ENCODE peak calls at places on chromosomes 7 and 10, in six cellular contexts. H is HL-60, W is AG09309, L is BJ, F is tibial nerve, M is mammary epithelial cell. X is an unnamed sample.
A peak's percentile ranks its signal among the peaks of the same experiment; 100 is the strongest.

GRCh38 chr7:35593896-35594295 is 101.0 kb downstream of the HERPUD2 start:
- DNase-seq in H (no peak), W (no peak), L (no peak), F (no peak), M (no peak), X (peak; percentile 4)

GRCh38 chr10:113518415-113518814 is 34.4 kb upstream of the HABP2 start:
- DNase-seq in H (no peak), W (no peak), L (no peak), F (no peak), M (no peak), X (no peak)

GRCh38 chr10:116278832-116279231 is 5.8 kb upstream of the GFRA1 start:
- DNase-seq in H (no peak), W (no peak), L (no peak), F (no peak), M (no peak), X (no peak)

GRCh38 chr7:88867158-88867557 is 71.6 kb upstream of the TEX47 start:
- DNase-seq in H (no peak), W (no peak), L (no peak), F (no peak), M (no peak), X (no peak)

GRCh38 chr7:44538093-44538797 is 2.9 kb downstream of the NPC1L1 start:
- DNase-seq in H (no peak), W (no peak), L (no peak), F (no peak), M (no peak), X (no peak)

GRCh38 chr7:90655566-90655965 is 59.4 kb downstream of the CDK14 start:
- DNase-seq in H (no peak), W (peak; percentile 70), L (peak; percentile 72), F (no peak), M (peak; percentile 80), X (peak; percentile 85)

GRCh38 chr7:2819161-2819953 is 24.8 kb downstream of the GNA12 start:
- DNase-seq in H (no peak), W (no peak), L (no peak), F (no peak), M (peak; percentile 71), X (no peak)

GRCh38 chr7:112076309-112076708 is 129.9 kb downstream of the DOCK4 start:
- DNase-seq in H (no peak), W (no peak), L (no peak), F (no peak), M (no peak), X (peak; percentile 51)

DNA sequence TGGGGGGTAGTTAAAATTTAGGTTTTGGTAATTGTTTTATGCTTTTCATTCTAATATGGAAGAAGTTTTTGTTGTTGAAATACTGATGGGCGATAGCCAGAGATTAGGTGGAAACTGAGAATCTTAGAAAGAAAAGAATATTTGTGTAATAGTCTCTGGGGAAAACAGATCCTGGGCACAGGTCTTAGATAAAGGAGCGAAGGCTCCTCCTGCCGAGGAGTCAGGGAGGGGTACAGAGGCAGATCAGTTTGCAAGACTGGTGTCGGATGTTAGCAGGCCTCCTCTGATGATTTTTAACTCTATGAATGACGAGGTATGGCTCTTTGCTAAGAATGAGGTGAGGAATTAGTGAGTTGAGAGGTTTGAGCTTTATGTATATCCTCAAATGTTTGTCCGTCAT is 339.7 kb downstream of the HGF start:
- DNase-seq in H (no peak), W (no peak), L (no peak), F (no peak), M (no peak), X (peak; percentile 59)
- TF ChIP-seq CTCF in H (no peak), W (no peak), L (no peak), F (no peak), M (no peak), X (peak; percentile 6)

GRCh38 chr10:90916392-90917110 is 4.3 kb downstream of the ANKRD1 start:
- DNase-seq in H (no peak), W (no peak), L (no peak), F (no peak), M (no peak), X (no peak)
- H3K4me3 ChIP-seq in H (no peak overlapping the region), W (no peak overlapping the region), L (no peak overlapping the region), F (no peak overlapping the region), M (no peak overlapping the region), X (no peak overlapping the region)

GRCh38 chr7:81637527-81637926 is 132.3 kb downstream of the HGF start:
- DNase-seq in H (no peak), W (no peak), L (no peak), F (no peak), M (no peak), X (no peak)

GRCh38 chr7:81638216-81638615 is 131.6 kb downstream of the HGF start:
- DNase-seq in H (no peak), W (peak; percentile 92), L (peak; percentile 55), F (no peak), M (no peak), X (peak; percentile 82)

GRCh38 chr7:81645435-81645834 is 124.4 kb downstream of the HGF start:
- DNase-seq in H (no peak), W (no peak), L (peak; percentile 22), F (no peak), M (no peak), X (no peak)

DNA sequence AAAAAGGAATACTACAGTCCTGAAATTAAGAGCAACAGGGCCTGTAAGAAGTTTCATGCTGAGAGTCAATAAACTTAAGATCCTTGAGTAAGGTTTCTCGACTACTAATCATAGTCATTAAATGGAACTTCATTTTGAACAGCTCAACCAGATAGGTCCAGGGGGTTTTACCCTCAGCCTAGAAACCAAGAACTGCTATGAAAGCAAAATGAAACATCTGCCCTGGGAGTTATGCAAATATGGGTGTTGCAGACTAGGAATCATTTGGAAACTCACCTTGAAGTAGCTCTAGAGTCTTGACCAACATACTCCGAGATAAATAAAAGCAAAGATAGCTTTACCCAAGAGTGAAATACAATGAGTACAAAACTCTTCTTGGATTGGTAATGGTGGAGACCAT is 128.0 kb downstream of the HGF start:
- DNase-seq in H (no peak), W (no peak), L (no peak), F (no peak), M (no peak), X (no peak)
- TF ChIP-seq CTCF in H (no peak), W (no peak), L (no peak), F (no peak), M (no peak), X (no peak)

GRCh38 chr10:21514101-21514807 is 11.2 kb downstream of the SKIDA1 start:
- DNase-seq in H (no peak), W (no peak), L (no peak), F (no peak), M (no peak), X (peak; percentile 51)
- H3K4me3 ChIP-seq in H (no peak overlapping the region), W (no peak overlapping the region), L (peak overlapping the region; percentile 20), F (no peak overlapping the region), M (no peak overlapping the region), X (no peak overlapping the region)

GRCh38 chr10:68155615-68156205 is 46.4 kb downstream of the MYPN start:
- DNase-seq in H (no peak), W (no peak), L (no peak), F (no peak), M (no peak), X (no peak)

GRCh38 chr10:68151453-68151852 is 42.2 kb downstream of the MYPN start:
- DNase-seq in H (no peak), W (no peak), L (no peak), F (no peak), M (no peak), X (no peak)

GRCh38 chr10:68154211-68154497 is 44.9 kb downstream of the MYPN start:
- DNase-seq in H (no peak), W (no peak), L (no peak), F (no peak), M (no peak), X (peak; percentile 38)

GRCh38 chr10:68156373-68157185 is 47.3 kb downstream of the MYPN start:
- DNase-seq in H (peak; percentile 51), W (no peak), L (no peak), F (peak; percentile 31), M (peak; percentile 43), X (peak; percentile 85)

GRCh38 chr10:68153473-68154210 is 44.4 kb downstream of the MYPN start:
- DNase-seq in H (no peak), W (peak; percentile 96), L (peak; percentile 89), F (no peak), M (peak; percentile 93), X (peak; percentile 96)
- TF ChIP-seq CTCF in H (no peak), W (no peak), L (peak; percentile 1), F (no peak), M (no peak), X (no peak)

GRCh38 chr7:106258789-106259188 is 26.0 kb downstream of the NAMPT start:
- DNase-seq in H (no peak), W (no peak), L (no peak), F (no peak), M (no peak), X (no peak)

GRCh38 chr7:106257752-106258151 is 27.0 kb downstream of the NAMPT start:
- DNase-seq in H (no peak), W (no peak), L (no peak), F (no peak), M (no peak), X (no peak)

GRCh38 chr7:106260136-106260561 is 24.6 kb downstream of the NAMPT start:
- DNase-seq in H (no peak), W (peak; percentile 38), L (no peak), F (no peak), M (no peak), X (no peak)

GRCh38 chr7:106265133-106265532 is 19.6 kb downstream of the NAMPT start:
- DNase-seq in H (no peak), W (no peak), L (no peak), F (no peak), M (no peak), X (no peak)

DNA sequence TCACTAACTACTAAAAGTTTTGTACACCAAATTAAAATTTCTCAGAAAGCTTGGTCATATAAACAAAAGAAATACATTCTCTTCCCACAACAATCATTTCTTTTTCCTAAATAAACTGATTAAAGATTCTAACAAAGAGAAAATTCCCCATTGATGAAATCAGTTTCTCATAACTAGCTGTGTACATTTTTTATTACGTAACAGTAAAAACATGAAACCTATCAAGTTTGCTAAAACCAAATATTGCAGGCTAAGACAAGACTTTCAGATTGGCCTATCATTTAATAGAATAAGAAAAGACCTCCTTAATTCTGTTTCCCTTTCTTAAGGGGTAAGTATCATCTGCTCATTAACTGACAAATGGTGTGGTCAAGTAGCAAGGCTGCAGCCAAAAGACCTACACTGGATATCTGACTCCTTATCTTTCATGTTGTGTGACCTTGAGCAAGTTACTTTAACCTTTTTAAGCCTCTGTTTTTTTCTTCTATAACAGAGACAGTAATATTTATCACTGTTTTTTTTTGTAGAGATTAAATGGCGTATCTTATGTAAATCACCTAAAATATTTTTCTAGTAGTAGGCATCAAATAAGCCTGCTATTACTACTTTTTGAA is 22.4 kb downstream of the NAMPT start:
- DNase-seq in H (no peak), W (no peak), L (no peak), F (no peak), M (no peak), X (no peak)
- H3K4me3 ChIP-seq in H (no peak overlapping the region), W (no peak overlapping the region), L (no peak overlapping the region), F (no peak overlapping the region), M (no peak overlapping the region), X (no peak overlapping the region)

GRCh38 chr7:47734949-47735291 is 153.0 kb upstream of the TNS3 start:
- DNase-seq in H (no peak), W (no peak), L (no peak), F (no peak), M (no peak), X (no peak)
- TF ChIP-seq CTCF in H (no peak), W (no peak), L (no peak), F (no peak), M (no peak), X (no peak)

X was measured in fibroblast of pulmonary artery.